ENCODE peak calls at places on chromosomes 11 and 22, in nine cellular contexts. One of them, this sample, is unnamed.

GRCh38 chr11:105179542-105180278 is 40.1 kb upstream of the CARD18 start:
- DNase-seq in NCI-H774: peak; percentile 56
- DNase-seq in caudate nucleus: no peak
- DNase-seq in K562: no peak
- DNase-seq in glutamatergic neuron: no peak
- DNase-seq in Right ventricle myocardium superior: no peak
- DNase-seq in colonic mucosa: no peak
- DNase-seq in NCI-H1417 treated with DMSO at 0.1 percent for 48 hours: peak; percentile 25
- DNase-seq in stimulated activated CD8-positive, alpha-beta memory T cell treated with anti-CD3 and anti-CD28 coated beads, Interleukin-4, amount 100 ng/mL, for 24 hours: no peak
- DNase-seq in this sample: no peak

GRCh38 chr11:125167954-125168821 is 3.6 kb downstream of the PKNOX2 start:
- DNase-seq in colonic mucosa: no peak
- DNase-seq in NCI-H1417 treated with DMSO at 0.1 percent for 48 hours: no peak
- DNase-seq in K562: no peak
- DNase-seq in NCI-H774: no peak
- DNase-seq in stimulated activated CD8-positive, alpha-beta memory T cell treated with anti-CD3 and anti-CD28 coated beads, Interleukin-4, amount 100 ng/mL, for 24 hours: no peak
- DNase-seq in caudate nucleus: no peak
- DNase-seq in Right ventricle myocardium superior: no peak
- DNase-seq in glutamatergic neuron: no peak
- DNase-seq in this sample: no peak

GRCh38 chr11:102010776-102011500 is 36.3 kb upstream of the CFAP300 start:
- DNase-seq in Right ventricle myocardium superior: peak; percentile 79
- DNase-seq in K562: peak; percentile 9
- DNase-seq in NCI-H1417 treated with DMSO at 0.1 percent for 48 hours: no peak
- DNase-seq in caudate nucleus: no peak
- DNase-seq in glutamatergic neuron: peak; percentile 74
- DNase-seq in stimulated activated CD8-positive, alpha-beta memory T cell treated with anti-CD3 and anti-CD28 coated beads, Interleukin-4, amount 100 ng/mL, for 24 hours: no peak
- DNase-seq in NCI-H774: no peak
- DNase-seq in colonic mucosa: peak; percentile 76
- DNase-seq in this sample: peak; percentile 81

GRCh38 chr11:80970016-80970516 is 1529.2 kb upstream of the TENM4 start:
- DNase-seq in NCI-H1417 treated with DMSO at 0.1 percent for 48 hours: no peak
- DNase-seq in K562: no peak
- DNase-seq in stimulated activated CD8-positive, alpha-beta memory T cell treated with anti-CD3 and anti-CD28 coated beads, Interleukin-4, amount 100 ng/mL, for 24 hours: no peak
- DNase-seq in NCI-H774: no peak
- DNase-seq in caudate nucleus: no peak
- DNase-seq in glutamatergic neuron: no peak
- DNase-seq in colonic mucosa: no peak
- DNase-seq in Right ventricle myocardium superior: no peak
- DNase-seq in this sample: no peak

GRCh38 chr22:25069758-25070461 is 117.4 kb downstream of the KIAA1671 start:
- DNase-seq in stimulated activated CD8-positive, alpha-beta memory T cell treated with anti-CD3 and anti-CD28 coated beads, Interleukin-4, amount 100 ng/mL, for 24 hours: no peak
- DNase-seq in NCI-H1417 treated with DMSO at 0.1 percent for 48 hours: no peak
- DNase-seq in glutamatergic neuron: peak; percentile 68
- DNase-seq in colonic mucosa: no peak
- DNase-seq in K562: no peak
- DNase-seq in Right ventricle myocardium superior: no peak
- DNase-seq in NCI-H774: no peak
- DNase-seq in caudate nucleus: no peak
- DNase-seq in this sample: no peak

GRCh38 chr11:64611961-64612646 is 21.1 kb downstream of the SLC22A12 start:
- DNase-seq in NCI-H1417 treated with DMSO at 0.1 percent for 48 hours: no peak
- DNase-seq in glutamatergic neuron: no peak
- DNase-seq in K562: no peak
- DNase-seq in Right ventricle myocardium superior: no peak
- DNase-seq in colonic mucosa: no peak
- DNase-seq in NCI-H774: no peak
- DNase-seq in stimulated activated CD8-positive, alpha-beta memory T cell treated with anti-CD3 and anti-CD28 coated beads, Interleukin-4, amount 100 ng/mL, for 24 hours: no peak
- DNase-seq in caudate nucleus: no peak
- DNase-seq in this sample: peak; percentile 48

GRCh38 chr11:94732617-94733292 is 35.4 kb upstream of the AMOTL1 start:
- DNase-seq in Right ventricle myocardium superior: peak; percentile 59
- DNase-seq in glutamatergic neuron: no peak
- DNase-seq in caudate nucleus: no peak
- DNase-seq in K562: no peak
- DNase-seq in colonic mucosa: no peak
- DNase-seq in NCI-H1417 treated with DMSO at 0.1 percent for 48 hours: no peak
- DNase-seq in stimulated activated CD8-positive, alpha-beta memory T cell treated with anti-CD3 and anti-CD28 coated beads, Interleukin-4, amount 100 ng/mL, for 24 hours: no peak
- DNase-seq in NCI-H774: no peak
- DNase-seq in this sample: peak; percentile 61

GRCh38 chr11:1179641-1180040 is 21.9 kb downstream of the MUC5AC start:
- DNase-seq in colonic mucosa: no peak
- DNase-seq in glutamatergic neuron: peak; percentile 2
- DNase-seq in K562: no peak
- DNase-seq in NCI-H774: no peak
- DNase-seq in NCI-H1417 treated with DMSO at 0.1 percent for 48 hours: no peak
- DNase-seq in Right ventricle myocardium superior: peak; percentile 24
- DNase-seq in stimulated activated CD8-positive, alpha-beta memory T cell treated with anti-CD3 and anti-CD28 coated beads, Interleukin-4, amount 100 ng/mL, for 24 hours: no peak
- DNase-seq in caudate nucleus: no peak
- DNase-seq in this sample: peak; percentile 54

This sample was measured in Right ventricle myocardium inferior.